ENCODE peak calls at places on chromosomes 6 and 20, in seven cellular contexts. H, Y, W, K, A, N and O are unnamed samples.

GRCh38 chr20:20480689-20481088 is 112.8 kb downstream of the INSM1 start:
- DNase-seq in H (peak; percentile 80), Y (peak; percentile 15), W (peak; percentile 37), K (no peak), A (no peak), N (no peak), O (no peak)

GRCh38 chr6:24283043-24283985 is 74.5 kb downstream of the DCDC2 start:
- DNase-seq in H (peak; percentile 91), Y (peak; percentile 65), W (no peak), K (peak; percentile 76), A (peak; percentile 39), N (peak; percentile 89), O (no peak)

GRCh38 chr6:38307730-38308129 is 332.0 kb downstream of the BTBD9 start:
- DNase-seq in H (no peak), Y (no peak), W (no peak), K (no peak), A (no peak), N (no peak), O (no peak)

GRCh38 chr6:53790886-53791285 is 3.9 kb upstream of the LRRC1 start:
- DNase-seq in H (no peak), Y (no peak), W (no peak), K (no peak), A (no peak), N (no peak), O (no peak)

GRCh38 chr6:134161036-134161435 is 108.6 kb upstream of the SLC2A12 start:
- DNase-seq in H (peak; percentile 24), Y (no peak), W (no peak), K (no peak), A (no peak), N (no peak), O (no peak)

GRCh38 chr6:143598466-143599080 is 79.2 kb upstream of the PHACTR2 start:
- DNase-seq in H (no peak), Y (no peak), W (no peak), K (no peak), A (no peak), N (no peak), O (no peak)

GRCh38 chr20:21521596-21522478 is 8.0 kb upstream of the NKX2-2 start:
- DNase-seq in H (no peak), Y (no peak), W (no peak), K (peak; percentile 56), A (no peak), N (peak; percentile 67), O (no peak)

GRCh38 chr6:67608099-67608749 is 1026.9 kb upstream of the ADGRB3 start:
- DNase-seq in H (no peak), Y (no peak), W (no peak), K (no peak), A (no peak), N (no peak), O (no peak)

GRCh38 chr20:57412347-57413029 is 21.3 kb downstream of the RBM38 start:
- DNase-seq in H (no peak), Y (no peak), W (no peak), K (no peak), A (no peak), N (no peak), O (no peak)

GRCh38 chr6:32709625-32710024 is 31.6 kb upstream of the HLA-DQA2 start:
- DNase-seq in H (no peak), Y (no peak), W (no peak), K (no peak), A (no peak), N (no peak), O (no peak)

GRCh38 chr20:8722277-8722928 is 346.5 kb upstream of the PLCB4 start:
- DNase-seq in H (peak; percentile 84), Y (peak; percentile 59), W (no peak), K (no peak), A (peak; percentile 30), N (peak; percentile 78), O (no peak)

GRCh38 chr6:76481101-76481500 is 408.6 kb upstream of the IMPG1 start:
- DNase-seq in H (no peak), Y (no peak), W (no peak), K (no peak), A (no peak), N (peak; percentile 72), O (no peak)

GRCh38 chr6:130961148-130961547 is 101.9 kb downstream of the EPB41L2 start:
- DNase-seq in H (no peak), Y (no peak), W (no peak), K (no peak), A (no peak), N (no peak), O (no peak)

GRCh38 chr6:38187285-38187684 is 367.8 kb downstream of the ZFAND3 start:
- DNase-seq in H (no peak), Y (no peak), W (no peak), K (peak; percentile 41), A (no peak), N (peak; percentile 65), O (no peak)

GRCh38 chr6:144284753-144285547 is at the start of gene UTRN:
- DNase-seq in H (peak; percentile 90), Y (no peak), W (no peak), K (peak; percentile 88), A (peak; percentile 79), N (peak; percentile 94), O (peak; percentile 90)

GRCh38 chr6:96562886-96563285 is at the start of gene FHL5:
- DNase-seq in H (peak; percentile 2), Y (no peak), W (no peak), K (no peak), A (no peak), N (no peak), O (no peak)

GRCh38 chr6:168956884-168957730 is 296.5 kb downstream of the THBS2 start:
- DNase-seq in H (peak; percentile 89), Y (peak; percentile 54), W (peak; percentile 42), K (peak; percentile 70), A (peak; percentile 80), N (peak; percentile 78), O (no peak)

GRCh38 chr6:106279179-106279578 is 46.4 kb downstream of the ATG5 start:
- DNase-seq in H (no peak), Y (no peak), W (no peak), K (no peak), A (no peak), N (no peak), O (no peak)

GRCh38 chr6:85637579-85637978 is 5.1 kb downstream of the SYNCRIP start:
- DNase-seq in H (no peak), Y (no peak), W (no peak), K (no peak), A (no peak), N (no peak), O (no peak)

GRCh38 chr6:85628353-85628752 is 14.3 kb downstream of the SYNCRIP start:
- DNase-seq in H (no peak), Y (no peak), W (no peak), K (no peak), A (no peak), N (no peak), O (no peak)

GRCh38 chr6:85632164-85632942 is 10.3 kb downstream of the SYNCRIP start:
- DNase-seq in H (no peak), Y (no peak), W (no peak), K (no peak), A (no peak), N (no peak), O (no peak)
- TF ChIP-seq CTCF in H (no peak), Y (no peak), W (no peak), K (no peak), A (no peak), N (no peak), O (no peak)

DNA sequence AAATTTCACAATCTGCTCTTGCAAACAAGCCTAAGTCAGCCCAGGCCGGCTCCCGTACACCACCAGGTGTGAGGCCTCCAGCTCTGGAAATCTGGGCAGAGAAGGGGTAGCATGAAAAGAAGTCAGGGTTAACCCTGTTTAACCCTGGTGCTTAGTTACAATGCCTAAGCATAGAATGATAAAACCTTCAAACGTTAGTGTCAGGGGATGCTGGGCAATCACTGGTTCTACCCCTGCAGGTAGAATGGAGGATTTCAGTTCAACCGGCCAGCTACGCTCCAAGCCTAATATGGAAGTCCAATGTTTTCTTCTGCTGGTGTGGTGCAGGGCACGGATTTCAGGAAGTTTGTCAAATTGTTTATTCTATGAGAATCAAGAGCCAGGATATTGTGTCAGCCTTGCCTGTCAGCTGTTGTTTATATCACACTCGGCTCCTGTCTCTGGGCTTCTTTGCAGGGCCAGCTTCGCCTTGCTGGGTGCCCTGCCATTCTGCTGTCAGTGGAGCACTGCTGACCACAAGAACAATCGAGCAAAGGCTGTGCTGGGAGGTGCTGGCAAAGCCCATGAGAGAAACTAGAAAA is 20.2 kb upstream of the CD93 start:
- DNase-seq in H (peak; percentile 29), Y (no peak), W (no peak), K (no peak), A (no peak), N (no peak), O (no peak)
- TF ChIP-seq CTCF in H (no peak), Y (no peak), W (no peak), K (peak; percentile 45), A (no peak), N (no peak), O (no peak)

DNA sequence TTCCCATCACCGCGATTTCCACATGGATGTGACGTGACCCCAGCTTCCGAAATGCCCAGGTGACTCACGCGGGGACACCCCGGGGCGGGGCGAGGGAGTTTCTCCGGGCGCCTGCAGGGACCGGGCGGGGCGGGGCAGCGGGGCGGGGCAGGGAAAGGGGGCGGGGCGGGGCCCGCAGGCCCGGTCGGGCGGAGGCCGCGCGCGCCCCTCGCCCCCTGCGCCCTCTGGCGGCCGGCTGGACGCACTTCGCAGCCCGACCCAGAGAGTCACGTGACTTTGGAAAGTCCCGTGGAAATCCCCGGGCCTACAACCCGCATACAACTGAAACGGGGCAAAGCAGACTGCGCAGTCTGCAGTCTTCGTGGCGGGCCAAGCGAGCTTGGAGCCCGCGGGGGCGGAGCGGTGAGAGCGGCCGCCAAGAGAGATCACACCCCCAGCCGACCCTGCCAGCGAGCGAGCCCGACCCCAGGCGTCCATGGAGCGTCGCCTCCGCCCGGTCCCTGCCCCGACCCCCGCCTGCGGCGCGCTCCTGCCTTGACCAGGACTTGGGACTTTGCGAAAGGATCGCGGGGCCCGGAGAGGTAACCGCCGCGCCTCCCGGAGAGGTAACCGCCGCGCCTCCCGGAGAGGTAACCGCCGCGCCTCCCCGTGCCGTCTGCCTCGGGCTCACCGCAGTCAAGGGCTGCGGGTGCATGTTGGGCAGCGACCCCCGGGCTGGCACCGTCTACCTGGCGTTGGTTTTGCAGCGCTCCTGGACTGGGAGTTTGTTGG is at the start of gene TNFAIP3:
- DNase-seq in H (peak; percentile 97), Y (peak; percentile 74), W (no peak), K (peak; percentile 89), A (peak; percentile 96), N (peak; percentile 93), O (peak; percentile 95)
- TF ChIP-seq CTCF in H (peak; percentile 61), Y (peak; percentile 52), W (peak; percentile 77), K (peak; percentile 80), A (peak; percentile 79), N (peak; percentile 68), O (peak; percentile 54)

GRCh38 chr6:135321012-135321621 is 140.0 kb downstream of the MYB start:
- DNase-seq in H (no peak), Y (no peak), W (no peak), K (no peak), A (no peak), N (no peak), O (no peak)
- TF ChIP-seq CTCF in H (no peak), Y (no peak), W (no peak), K (no peak), A (no peak), N (no peak), O (no peak)